ENCODE peak calls at places on chromosomes 13 and 19, in nine cellular contexts. One of them, this sample, is unnamed.

GRCh38 chr19:11261902-11262839 is at the start of gene DOCK6:
- DNase-seq in left ventricle myocardium inferior: peak; percentile 49
- DNase-seq in Calu3: peak; percentile 49
- DNase-seq in A549: no peak
- DNase-seq in kidney epithelial cell: no peak
- DNase-seq in ascending aorta: no peak
- DNase-seq in H9: peak; percentile 45
- DNase-seq in neural progenitor cell: peak; percentile 80
- DNase-seq in endothelial cell: peak; percentile 54
- DNase-seq in this sample: no peak

GRCh38 chr13:77429320-77430142 is 102.6 kb upstream of the MYCBP2 start:
- DNase-seq in ascending aorta: no peak
- DNase-seq in neural progenitor cell: no peak
- DNase-seq in Calu3: no peak
- DNase-seq in left ventricle myocardium inferior: no peak
- DNase-seq in A549: no peak
- DNase-seq in endothelial cell: no peak
- DNase-seq in kidney epithelial cell: no peak
- DNase-seq in H9: no peak
- DNase-seq in this sample: no peak

GRCh38 chr19:41530761-41531301 is 45.1 kb upstream of the CEACAM21 start:
- DNase-seq in Calu3: no peak
- DNase-seq in neural progenitor cell: no peak
- DNase-seq in H9: no peak
- DNase-seq in kidney epithelial cell: no peak
- DNase-seq in endothelial cell: peak; percentile 43
- DNase-seq in ascending aorta: no peak
- DNase-seq in A549: no peak
- DNase-seq in left ventricle myocardium inferior: no peak
- DNase-seq in this sample: no peak

GRCh38 chr13:51221674-51222509 is at the start of gene FAM124A:
- DNase-seq in kidney epithelial cell: no peak
- DNase-seq in ascending aorta: no peak
- DNase-seq in H9: no peak
- DNase-seq in neural progenitor cell: peak; percentile 91
- DNase-seq in left ventricle myocardium inferior: peak; percentile 50
- DNase-seq in Calu3: peak; percentile 63
- DNase-seq in A549: peak; percentile 11
- DNase-seq in endothelial cell: peak; percentile 71
- DNase-seq in this sample: no peak

GRCh38 chr19:18543814-18544475 is 572 bp upstream of the FKBP8 start:
- DNase-seq in kidney epithelial cell: no peak
- DNase-seq in H9: peak; percentile 78
- DNase-seq in left ventricle myocardium inferior: no peak
- DNase-seq in neural progenitor cell: peak; percentile 70
- DNase-seq in Calu3: peak; percentile 24
- DNase-seq in A549: peak; percentile 66
- DNase-seq in ascending aorta: peak; percentile 26
- DNase-seq in endothelial cell: peak; percentile 51
- DNase-seq in this sample: no peak

GRCh38 chr13:72500851-72501250 is 226.6 kb downstream of the MZT1 start:
- DNase-seq in A549: no peak
- DNase-seq in endothelial cell: no peak
- DNase-seq in kidney epithelial cell: no peak
- DNase-seq in Calu3: no peak
- DNase-seq in left ventricle myocardium inferior: no peak
- DNase-seq in ascending aorta: no peak
- DNase-seq in neural progenitor cell: no peak
- DNase-seq in H9: no peak
- DNase-seq in this sample: no peak

GRCh38 chr13:26601669-26602068 is 44.2 kb downstream of the WASF3 start:
- DNase-seq in Calu3: no peak
- DNase-seq in endothelial cell: no peak
- DNase-seq in neural progenitor cell: no peak
- DNase-seq in ascending aorta: no peak
- DNase-seq in A549: no peak
- DNase-seq in kidney epithelial cell: no peak
- DNase-seq in H9: no peak
- DNase-seq in left ventricle myocardium inferior: no peak
- DNase-seq in this sample: no peak

GRCh38 chr19:35045667-35046300 is 4.3 kb downstream of the HPN start:
- DNase-seq in Calu3: no peak
- DNase-seq in A549: peak; percentile 95
- DNase-seq in H9: peak; percentile 73
- DNase-seq in endothelial cell: peak; percentile 36
- DNase-seq in kidney epithelial cell: no peak
- DNase-seq in neural progenitor cell: peak; percentile 55
- DNase-seq in left ventricle myocardium inferior: no peak
- DNase-seq in ascending aorta: no peak
- DNase-seq in this sample: no peak

GRCh38 chr19:18153555-18154134 is 682 bp downstream of the PIK3R2 start:
- DNase-seq in neural progenitor cell: peak; percentile 46
- DNase-seq in A549: no peak
- DNase-seq in endothelial cell: no peak
- DNase-seq in H9: no peak
- DNase-seq in kidney epithelial cell: no peak
- DNase-seq in ascending aorta: no peak
- DNase-seq in left ventricle myocardium inferior: no peak
- DNase-seq in Calu3: no peak
- DNase-seq in this sample: no peak

GRCh38 chr13:106570354-106570822 is 2.5 kb upstream of the ARGLU1 start:
- DNase-seq in ascending aorta: peak; percentile 36
- DNase-seq in kidney epithelial cell: peak; percentile 50
- DNase-seq in neural progenitor cell: peak; percentile 87
- DNase-seq in Calu3: peak; percentile 73
- DNase-seq in A549: peak; percentile 52
- DNase-seq in endothelial cell: peak; percentile 69
- DNase-seq in H9: peak; percentile 97
- DNase-seq in left ventricle myocardium inferior: peak; percentile 75
- DNase-seq in this sample: peak; percentile 72

GRCh38 chr19:50007947-50008346 is 17.2 kb downstream of the VRK3 start:
- DNase-seq in ascending aorta: no peak
- DNase-seq in left ventricle myocardium inferior: no peak
- DNase-seq in H9: no peak
- DNase-seq in neural progenitor cell: no peak
- DNase-seq in A549: no peak
- DNase-seq in kidney epithelial cell: no peak
- DNase-seq in endothelial cell: no peak
- DNase-seq in Calu3: no peak
- DNase-seq in this sample: no peak

GRCh38 chr19:50007170-50007569 is 18.0 kb downstream of the VRK3 start:
- DNase-seq in A549: no peak
- DNase-seq in endothelial cell: no peak
- DNase-seq in Calu3: no peak
- DNase-seq in left ventricle myocardium inferior: no peak
- DNase-seq in H9: no peak
- DNase-seq in neural progenitor cell: no peak
- DNase-seq in kidney epithelial cell: no peak
- DNase-seq in ascending aorta: no peak
- DNase-seq in this sample: no peak

GRCh38 chr19:50005428-50005827 is 19.7 kb downstream of the VRK3 start:
- DNase-seq in neural progenitor cell: no peak
- DNase-seq in Calu3: no peak
- DNase-seq in left ventricle myocardium inferior: no peak
- DNase-seq in H9: no peak
- DNase-seq in ascending aorta: no peak
- DNase-seq in endothelial cell: no peak
- DNase-seq in A549: no peak
- DNase-seq in kidney epithelial cell: no peak
- DNase-seq in this sample: no peak

GRCh38 chr19:50003810-50004419 is 21.3 kb downstream of the VRK3 start:
- DNase-seq in neural progenitor cell: no peak
- DNase-seq in ascending aorta: peak; percentile 46
- DNase-seq in Calu3: peak; percentile 72
- DNase-seq in left ventricle myocardium inferior: no peak
- DNase-seq in endothelial cell: no peak
- DNase-seq in A549: peak; percentile 93
- DNase-seq in H9: no peak
- DNase-seq in kidney epithelial cell: peak; percentile 83
- DNase-seq in this sample: peak; percentile 59

DNA sequence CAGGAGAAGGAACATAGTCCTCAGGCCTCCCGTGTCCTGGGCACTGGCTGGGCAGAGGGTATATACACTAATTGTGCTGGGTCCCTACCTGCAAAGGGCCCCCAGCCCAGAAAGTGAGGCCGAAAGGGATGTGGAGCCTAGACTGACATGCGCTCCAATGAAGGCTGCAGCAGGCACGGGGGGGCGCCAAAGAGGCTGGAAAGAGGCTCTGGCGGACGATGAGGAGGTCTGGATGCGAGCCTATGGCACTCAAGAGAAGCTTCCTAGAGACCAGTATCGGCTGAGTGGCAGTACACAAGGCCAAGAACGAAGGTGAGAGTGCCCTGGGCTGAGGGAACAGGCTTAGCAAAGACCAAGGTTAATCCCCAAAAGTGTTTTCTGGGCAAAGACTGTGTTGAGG is 16.6 kb downstream of the VRK3 start:
- DNase-seq in kidney epithelial cell: no peak
- DNase-seq in neural progenitor cell: peak; percentile 50
- DNase-seq in H9: peak; percentile 75
- DNase-seq in left ventricle myocardium inferior: peak; percentile 24
- DNase-seq in ascending aorta: no peak
- DNase-seq in endothelial cell: peak; percentile 43
- DNase-seq in Calu3: no peak
- DNase-seq in A549: no peak
- DNase-seq in this sample: no peak
- TF ChIP-seq CTCF in kidney epithelial cell: no peak
- TF ChIP-seq CTCF in neural progenitor cell: peak; percentile 49
- TF ChIP-seq CTCF in H9: peak; percentile 70
- TF ChIP-seq CTCF in left ventricle myocardium inferior: peak; percentile 12
- TF ChIP-seq CTCF in ascending aorta: no peak
- TF ChIP-seq CTCF in endothelial cell: no peak
- TF ChIP-seq CTCF in Calu3: no peak
- TF ChIP-seq CTCF in A549: peak; percentile 29
- TF ChIP-seq CTCF in this sample: no peak

GRCh38 chr19:7867092-7867844 is 6.9 kb downstream of the PRR36 start:
- DNase-seq in kidney epithelial cell: no peak
- DNase-seq in H9: no peak
- DNase-seq in A549: no peak
- DNase-seq in neural progenitor cell: no peak
- DNase-seq in endothelial cell: no peak
- DNase-seq in Calu3: no peak
- DNase-seq in left ventricle myocardium inferior: no peak
- DNase-seq in ascending aorta: no peak
- DNase-seq in this sample: no peak

GRCh38 chr19:7864719-7865074 is 9.5 kb downstream of the PRR36 start:
- DNase-seq in Calu3: no peak
- DNase-seq in H9: no peak
- DNase-seq in A549: no peak
- DNase-seq in neural progenitor cell: no peak
- DNase-seq in left ventricle myocardium inferior: no peak
- DNase-seq in kidney epithelial cell: no peak
- DNase-seq in endothelial cell: no peak
- DNase-seq in ascending aorta: no peak
- DNase-seq in this sample: no peak

GRCh38 chr19:7863971-7864718 is 10.0 kb downstream of the PRR36 start:
- DNase-seq in ascending aorta: no peak
- DNase-seq in H9: no peak
- DNase-seq in Calu3: no peak
- DNase-seq in A549: no peak
- DNase-seq in kidney epithelial cell: no peak
- DNase-seq in left ventricle myocardium inferior: no peak
- DNase-seq in endothelial cell: no peak
- DNase-seq in neural progenitor cell: no peak
- DNase-seq in this sample: no peak

GRCh38 chr19:7866399-7867091 is 7.6 kb downstream of the PRR36 start:
- DNase-seq in kidney epithelial cell: no peak
- DNase-seq in left ventricle myocardium inferior: no peak
- DNase-seq in neural progenitor cell: no peak
- DNase-seq in A549: no peak
- DNase-seq in H9: no peak
- DNase-seq in ascending aorta: no peak
- DNase-seq in endothelial cell: no peak
- DNase-seq in Calu3: no peak
- DNase-seq in this sample: no peak

DNA sequence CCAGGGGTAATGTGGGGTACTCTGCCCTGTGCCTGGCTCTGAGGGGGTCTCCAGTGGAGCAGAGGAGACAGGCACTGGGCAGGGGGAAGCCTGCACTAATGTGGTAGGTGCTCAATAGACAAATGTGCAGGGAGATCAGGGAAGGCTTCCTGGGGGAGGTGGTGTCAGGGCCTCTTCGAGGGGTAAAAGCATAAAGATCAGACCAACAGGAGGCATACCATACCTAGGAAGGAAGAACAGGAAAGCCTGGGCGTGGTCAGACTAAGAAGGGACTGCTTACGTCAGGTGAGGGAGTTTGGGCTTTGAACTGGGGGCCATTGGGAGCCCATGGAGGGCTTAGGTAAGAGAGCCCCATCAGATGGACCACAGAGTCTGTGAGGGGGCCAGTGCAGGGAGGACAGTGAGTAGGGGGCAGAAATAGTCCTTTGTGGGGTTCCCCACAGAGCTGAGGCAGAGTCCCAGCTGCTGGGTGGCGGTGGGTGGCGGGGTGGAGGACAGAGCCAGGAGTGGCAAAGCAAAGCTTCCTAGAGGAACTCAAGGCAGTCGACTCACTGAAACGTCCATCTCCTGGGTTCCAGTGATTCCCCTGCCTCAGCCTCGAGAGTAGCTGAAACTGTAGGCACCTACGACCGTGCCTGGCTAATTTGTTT is 8.8 kb downstream of the PRR36 start:
- DNase-seq in left ventricle myocardium inferior: no peak
- DNase-seq in kidney epithelial cell: no peak
- DNase-seq in H9: no peak
- DNase-seq in endothelial cell: no peak
- DNase-seq in ascending aorta: no peak
- DNase-seq in Calu3: no peak
- DNase-seq in neural progenitor cell: no peak
- DNase-seq in A549: no peak
- DNase-seq in this sample: no peak
- TF ChIP-seq CTCF in left ventricle myocardium inferior: no peak
- TF ChIP-seq CTCF in kidney epithelial cell: no peak
- TF ChIP-seq CTCF in H9: no peak
- TF ChIP-seq CTCF in endothelial cell: no peak
- TF ChIP-seq CTCF in ascending aorta: no peak
- TF ChIP-seq CTCF in Calu3: no peak
- TF ChIP-seq CTCF in neural progenitor cell: no peak
- TF ChIP-seq CTCF in A549: no peak
- TF ChIP-seq CTCF in this sample: no peak

DNA sequence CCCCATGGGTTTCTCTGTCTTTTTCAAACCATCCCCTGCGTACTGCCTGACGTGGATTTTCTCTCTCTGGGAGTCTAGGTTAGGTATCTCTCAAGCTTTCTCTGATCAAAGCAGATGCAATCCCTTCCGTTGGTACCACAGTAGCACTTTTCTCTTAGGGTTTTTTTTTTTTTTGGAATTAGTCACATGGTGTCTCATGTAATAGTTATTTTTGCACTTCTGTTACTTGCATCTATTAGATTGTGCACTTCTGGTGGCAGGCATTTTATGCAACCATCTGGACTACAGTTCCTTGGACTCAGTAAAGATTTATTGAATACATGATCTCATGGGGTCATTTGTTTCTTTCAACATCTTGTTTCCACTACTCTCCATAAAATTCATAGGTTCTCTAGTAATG is 72.1 kb downstream of the GPC6 start:
- DNase-seq in H9: no peak
- DNase-seq in left ventricle myocardium inferior: no peak
- DNase-seq in kidney epithelial cell: no peak
- DNase-seq in Calu3: no peak
- DNase-seq in endothelial cell: no peak
- DNase-seq in ascending aorta: no peak
- DNase-seq in neural progenitor cell: no peak
- DNase-seq in A549: no peak
- DNase-seq in this sample: no peak
- TF ChIP-seq CTCF in H9: no peak
- TF ChIP-seq CTCF in left ventricle myocardium inferior: no peak
- TF ChIP-seq CTCF in kidney epithelial cell: no peak
- TF ChIP-seq CTCF in Calu3: no peak
- TF ChIP-seq CTCF in endothelial cell: no peak
- TF ChIP-seq CTCF in ascending aorta: no peak
- TF ChIP-seq CTCF in neural progenitor cell: no peak
- TF ChIP-seq CTCF in A549: no peak
- TF ChIP-seq CTCF in this sample: no peak

GRCh38 chr19:1850809-1851544 is 2.7 kb upstream of the REXO1 start:
- DNase-seq in left ventricle myocardium inferior: no peak
- DNase-seq in H9: peak; percentile 63
- DNase-seq in neural progenitor cell: no peak
- DNase-seq in A549: no peak
- DNase-seq in kidney epithelial cell: no peak
- DNase-seq in ascending aorta: no peak
- DNase-seq in Calu3: peak; percentile 30
- DNase-seq in endothelial cell: no peak
- DNase-seq in this sample: no peak
- TF ChIP-seq CTCF in left ventricle myocardium inferior: peak; percentile 8
- TF ChIP-seq CTCF in H9: peak; percentile 55
- TF ChIP-seq CTCF in neural progenitor cell: no peak
- TF ChIP-seq CTCF in A549: no peak
- TF ChIP-seq CTCF in kidney epithelial cell: peak; percentile 16
- TF ChIP-seq CTCF in ascending aorta: no peak
- TF ChIP-seq CTCF in Calu3: no peak
- TF ChIP-seq CTCF in endothelial cell: no peak
- TF ChIP-seq CTCF in this sample: no peak

This sample was measured in thoracic aorta.